ENCODE peak calls at places on chromosomes 4 and X, in five cellular contexts. J, S, B, H and R are unnamed samples.
A peak's percentile ranks its signal among the peaks of the same experiment; 100 is the strongest.

GRCh38 chr4:46445689-46446339 is 55.9 kb upstream of the GABRA2 start:
- DNase-seq in H (no peak), J (no peak), S (no peak), B (no peak), R (no peak)

GRCh38 chrX:139382529-139382928 is 148.0 kb upstream of the F9 start:
- DNase-seq in B (no peak), S (no peak), H (no peak), J (no peak), R (no peak)

GRCh38 chr4:184506527-184507121 is 32.3 kb upstream of the IRF2 start:
- DNase-seq in H (no peak), J (peak; percentile 45), B (no peak), S (no peak), R (no peak)

GRCh38 chr4:165718660-165719059 is 154.4 kb upstream of the TLL1 start:
- DNase-seq in B (no peak), J (no peak), S (no peak), H (no peak), R (no peak)

GRCh38 chrX:48703642-48704481 is 7.3 kb downstream of the SUV39H1 start:
- DNase-seq in B (no peak), S (no peak), J (no peak), H (peak; percentile 57), R (no peak)

GRCh38 chr4:153616005-153616555 is 68.0 kb upstream of the TLR2 start:
- DNase-seq in H (no peak), S (no peak), B (no peak), J (no peak), R (no peak)

GRCh38 chr4:151957163-151957562 is 196.4 kb upstream of the GATB start:
- DNase-seq in H (no peak), J (no peak), B (no peak), S (no peak), R (peak; percentile 19)

GRCh38 chr4:88831063-88831462 is 133.4 kb upstream of the NAP1L5 start:
- DNase-seq in H (no peak), S (no peak), J (no peak), B (no peak), R (no peak)

GRCh38 chr4:153962311-153963039 is 173.6 kb upstream of the SFRP2 start:
- DNase-seq in H (no peak), J (no peak), B (no peak), S (no peak), R (no peak)

GRCh38 chrX:40003071-40003981 is 94.4 kb downstream of the BCOR start:
- DNase-seq in H (no peak), B (no peak), S (no peak), J (no peak), R (no peak)

GRCh38 chr4:110705440-110705782 is 82.5 kb upstream of the PITX2 start:
- DNase-seq in S (no peak), B (no peak), J (no peak), H (no peak), R (no peak)

GRCh38 chr4:70518716-70519115 is 347 bp downstream of the AMTN start:
- DNase-seq in J (no peak), S (no peak), B (no peak), H (no peak), R (no peak)

GRCh38 chrX:69067841-69068240 is 97.4 kb downstream of the PJA1 start:
- DNase-seq in H (no peak), J (no peak), B (no peak), S (no peak), R (no peak)

GRCh38 chr4:183588169-183588675 is 70.8 kb downstream of the RWDD4 start:
- DNase-seq in H (peak; percentile 40), S (no peak), B (no peak), J (no peak), R (no peak)